ENCODE peak calls at places on chromosomes 7 and 10, in seven cellular contexts. K is AG10803, F is HFF-Myc, M is BJ, J is fibroblast of mammary gland, Z is A549, R is tibial artery. L is an unnamed sample.

GRCh38 chr7:90701771-90702170 is 105.7 kb downstream of the CDK14 start:
- DNase-seq in R (no peak), J (no peak), F (no peak), K (no peak), M (no peak), Z (no peak), L (no peak)

GRCh38 chr7:22120391-22121053 is 174.8 kb upstream of the CDCA7L start:
- DNase-seq in J (no peak), Z (no peak), K (no peak), R (no peak), M (no peak), F (no peak), L (no peak)

GRCh38 chr7:135976312-135977019 is 693 bp downstream of the MTPN start:
- DNase-seq in K (no peak), R (no peak), F (no peak), Z (peak), M (no peak), J (no peak), L (no peak)

GRCh38 chr7:99086944-99087343 is 57.0 kb downstream of the SMURF1 start:
- DNase-seq in R (no peak), M (no peak), Z (no peak), F (no peak), J (no peak), K (no peak), L (no peak)

GRCh38 chr10:125127110-125127509 is 33.3 kb downstream of the CTBP2 start:
- DNase-seq in R (no peak), F (no peak), M (no peak), K (no peak), J (no peak), Z (no peak), L (no peak)

GRCh38 chr7:18491871-18492270 is 3.7 kb upstream of the HDAC9 start:
- DNase-seq in Z (no peak), K (no peak), M (no peak), F (no peak), R (no peak), J (no peak), L (no peak)

GRCh38 chr7:158377800-158378623 is 209.6 kb downstream of the PTPRN2 start:
- DNase-seq in M (no peak), K (no peak), J (no peak), F (no peak), Z (no peak), R (no peak), L (no peak)

GRCh38 chr7:80027616-80028173 is 106.9 kb upstream of the GNAI1 start:
- DNase-seq in F (no peak), K (no peak), Z (no peak), R (no peak), J (no peak), M (no peak), L (no peak)

GRCh38 chr7:380226-380550 is 90.2 kb downstream of the FOXL3 start:
- DNase-seq in J (no peak), K (no peak), R (peak), F (no peak), Z (no peak), M (no peak), L (no peak)

GRCh38 chr10:100370561-100370975 is 23.5 kb downstream of the SCD start:
- DNase-seq in Z (no peak), K (peak), F (no peak), M (no peak), J (peak), R (peak), L (no peak)

GRCh38 chr10:77789861-77790260 is 136.7 kb downstream of the DLG5 start:
- DNase-seq in J (no peak), Z (no peak), K (no peak), F (no peak), M (no peak), R (no peak), L (no peak)
- TF ChIP-seq CTCF in J (no peak), Z (no peak), K (no peak), F (no peak), M (no peak), R (no peak), L (no peak)

DNA sequence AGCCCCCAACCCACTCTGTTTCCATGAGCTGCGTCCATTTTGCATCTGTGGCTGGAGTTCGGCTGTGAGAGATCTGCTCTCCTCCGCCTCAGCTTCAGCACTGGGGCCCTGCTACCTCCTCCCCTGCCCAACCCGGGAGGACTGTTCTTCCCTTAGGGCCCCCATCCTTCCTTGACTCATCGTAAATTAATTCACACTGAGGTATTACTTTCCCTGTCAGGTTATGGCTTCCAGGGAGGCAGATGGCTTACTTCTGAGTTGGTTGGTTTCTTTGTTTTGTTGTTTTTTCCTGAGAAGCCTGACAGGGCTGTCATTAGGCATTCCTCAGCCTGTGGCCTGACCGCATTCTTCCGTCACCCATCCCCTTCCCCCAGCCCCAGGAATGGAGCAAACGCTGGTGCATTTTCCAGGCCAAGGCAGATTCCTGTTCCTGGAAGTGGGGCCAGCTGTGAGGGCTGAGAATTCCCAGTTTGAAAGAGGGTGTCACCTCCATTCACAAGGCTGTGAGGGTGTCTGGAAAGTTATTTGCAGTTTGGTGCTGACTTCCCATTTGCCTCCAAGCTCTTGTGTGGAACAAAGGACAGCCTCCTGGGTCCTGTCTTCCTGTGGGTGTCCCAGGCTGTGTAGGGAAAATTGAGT is 11.6 kb downstream of the CPA5 start:
- DNase-seq in K (peak), J (peak), F (peak), M (peak), R (peak), Z (peak), L (peak)
- H3K4me3 ChIP-seq in K (peak), J (no peak), F (no peak), M (no peak), R (no peak), Z (no peak), L (no peak)

DNA sequence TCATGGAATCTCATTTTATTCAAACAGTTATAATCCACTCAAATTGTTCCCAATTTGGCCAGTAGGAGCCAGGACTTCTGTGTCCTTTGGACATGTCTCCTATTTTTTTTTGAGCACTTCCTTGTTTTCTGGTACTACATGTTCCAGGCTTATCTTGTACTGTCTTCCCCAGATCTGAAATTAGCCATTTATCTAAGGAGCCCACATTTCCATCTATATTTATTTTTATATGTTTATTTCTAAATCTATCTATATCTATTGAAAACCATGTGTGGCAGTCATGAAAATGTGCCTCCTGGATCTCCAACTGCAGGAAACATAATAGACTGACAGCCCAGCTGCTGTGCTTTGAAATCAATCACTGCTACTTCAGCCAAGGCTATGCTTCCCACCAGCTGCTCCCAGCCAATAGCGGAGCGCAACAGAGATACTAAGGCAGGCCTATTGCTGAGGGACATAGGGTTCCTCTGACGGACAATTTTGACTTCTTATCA is 147.1 kb downstream of the LRRC4 start:
- DNase-seq in M (no peak), Z (no peak), F (no peak), R (peak), J (no peak), K (no peak), L (no peak)
- TF ChIP-seq CTCF in M (no peak), Z (no peak), F (no peak), R (no peak), J (no peak), K (no peak), L (no peak)

DNA sequence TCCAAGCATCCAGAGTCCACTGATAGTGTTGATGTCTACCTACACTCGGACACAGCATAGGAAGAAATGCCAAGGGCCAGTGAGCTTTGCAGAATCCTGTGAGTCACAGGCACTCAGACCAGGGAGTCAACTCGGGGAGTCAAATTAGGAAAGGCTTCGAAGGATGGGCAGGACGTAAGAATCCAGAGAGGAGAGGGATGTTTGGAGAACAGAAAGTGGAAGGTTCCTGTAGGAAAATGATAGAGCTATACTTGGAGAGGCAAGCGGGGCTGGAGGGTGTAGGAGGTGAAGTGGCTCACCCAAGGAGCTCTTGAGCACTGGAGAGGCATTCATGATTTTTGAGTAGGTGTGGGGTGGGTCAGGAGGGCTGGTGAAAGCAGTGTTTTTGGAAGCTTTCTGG is 3.0 kb downstream of the ZYX start:
- DNase-seq in J (peak), K (no peak), M (no peak), F (no peak), R (peak), Z (no peak), L (no peak)
- H3K4me3 ChIP-seq in J (peak), K (peak), M (peak), F (peak), R (peak), Z (no peak), L (peak)

DNA sequence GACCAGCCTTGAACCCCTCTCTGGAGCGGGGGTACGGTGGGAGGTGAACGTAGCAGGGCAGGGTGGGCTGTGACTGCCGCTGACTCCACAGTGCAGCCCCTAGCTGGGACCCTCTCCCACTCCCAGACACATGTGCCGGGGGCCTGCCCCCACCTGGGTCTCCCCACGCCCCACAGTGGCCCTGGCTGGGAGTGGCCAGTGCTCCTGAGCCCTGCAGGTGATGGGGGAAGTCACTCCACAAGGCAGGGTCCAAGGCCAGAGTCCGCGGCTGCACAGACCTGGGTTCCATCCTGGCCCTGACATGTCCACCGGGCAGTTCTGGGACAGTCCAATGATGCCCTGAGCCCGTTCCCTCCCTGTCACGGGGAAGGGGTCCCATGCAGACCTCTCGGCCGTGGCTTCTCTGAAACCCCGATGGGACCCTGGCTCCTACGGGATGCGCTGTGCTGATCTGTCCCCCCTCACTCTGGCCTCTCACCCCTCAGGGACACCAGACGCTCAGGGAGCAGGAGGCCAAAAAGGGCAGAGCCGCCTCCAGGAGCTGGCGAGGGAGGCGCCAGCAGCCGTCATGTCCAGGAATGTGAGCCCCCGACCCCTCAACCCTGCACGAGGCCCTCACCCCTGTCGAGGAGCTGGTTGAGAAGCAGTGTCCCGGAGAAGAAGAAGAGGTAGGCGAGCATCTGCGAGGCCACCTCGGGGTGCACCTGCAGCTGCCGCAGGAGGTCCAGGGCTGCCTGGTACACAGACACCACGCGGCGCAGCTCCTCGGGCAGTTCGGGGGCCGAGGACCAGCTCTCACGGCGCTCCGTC is 40.4 kb downstream of the AP5Z1 start:
- DNase-seq in K (no peak), Z (no peak), M (no peak), F (no peak), J (no peak), R (no peak), L (no peak)
- TF ChIP-seq CTCF in K (no peak), Z (no peak), M (peak), F (no peak), J (no peak), R (no peak), L (no peak)

GRCh38 chr7:55254596-55255500 is 110.3 kb upstream of the LANCL2 start:
- DNase-seq in J (peak), F (no peak), Z (peak), K (peak), R (peak), M (no peak), L (peak)
- H3K4me3 ChIP-seq in J (peak), F (peak), Z (peak), K (peak), R (peak), M (peak), L (peak)

GRCh38 chr7:101668726-101669125 is 39.6 kb upstream of the MYL10 start:
- DNase-seq in Z (no peak), M (no peak), R (no peak), F (no peak), K (no peak), J (no peak), L (no peak)

GRCh38 chr7:101667399-101667798 is 38.3 kb upstream of the MYL10 start:
- DNase-seq in M (no peak), R (no peak), F (no peak), Z (no peak), K (no peak), J (no peak), L (no peak)

GRCh38 chr7:101666751-101667150 is 37.7 kb upstream of the MYL10 start:
- DNase-seq in F (peak), Z (no peak), J (peak), K (peak), R (no peak), M (no peak), L (no peak)

GRCh38 chr7:101667959-101668358 is 38.9 kb upstream of the MYL10 start:
- DNase-seq in M (no peak), J (no peak), R (no peak), F (no peak), K (no peak), Z (no peak), L (no peak)

DNA sequence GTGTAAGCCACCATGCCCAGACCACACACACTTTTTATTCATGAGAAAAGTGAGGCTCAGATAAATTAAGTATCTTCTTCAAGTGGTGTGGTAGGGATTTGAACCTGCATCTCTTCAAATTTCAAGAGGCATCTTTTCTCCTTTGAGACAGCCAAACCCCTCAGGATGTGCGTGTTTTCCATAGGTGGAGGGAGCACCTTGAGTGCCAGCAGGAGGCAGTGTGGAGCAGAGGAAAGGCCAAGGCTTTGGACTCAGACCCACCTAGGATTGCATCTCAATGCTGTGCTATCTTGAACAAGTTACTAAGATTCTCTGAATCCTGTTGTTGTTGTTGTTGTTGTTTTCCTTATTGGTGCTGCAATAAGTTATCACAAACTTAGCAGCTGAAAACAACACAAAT is 40.2 kb upstream of the MYL10 start:
- DNase-seq in Z (no peak), J (peak), K (no peak), M (no peak), R (no peak), F (no peak), L (no peak)
- TF ChIP-seq CTCF in Z (no peak), J (peak), K (peak), M (peak), R (no peak), F (peak), L (peak)

DNA sequence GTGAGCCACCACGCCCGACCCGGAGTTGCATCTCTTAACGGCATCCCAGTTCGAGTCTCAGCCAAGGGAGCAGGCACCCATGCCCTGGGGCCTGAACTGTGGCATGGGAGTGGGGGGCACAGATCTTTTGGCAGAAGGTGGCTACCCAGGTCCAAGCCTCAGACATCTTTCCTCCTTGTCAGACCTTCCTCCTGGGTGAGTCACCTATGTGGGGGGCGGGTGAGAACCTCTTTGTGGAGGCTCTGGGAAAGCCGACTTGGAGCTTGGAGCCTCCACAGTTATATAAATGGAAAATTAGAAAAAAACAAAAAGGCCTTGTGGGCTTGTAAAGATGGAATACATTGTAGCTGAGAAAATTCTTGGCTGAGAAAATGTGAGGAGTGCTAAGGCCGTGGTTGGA is 292.6 kb downstream of the CCDC3 start:
- DNase-seq in K (no peak), Z (no peak), M (no peak), F (no peak), J (peak), R (no peak), L (peak)
- H3K4me3 ChIP-seq in K (no peak), Z (no peak), M (no peak), F (no peak), J (no peak), R (no peak), L (no peak)

GRCh38 chr7:115747174-115747573 is 283.4 kb downstream of the TFEC start:
- DNase-seq in M (no peak), Z (no peak), R (no peak), J (no peak), K (no peak), F (no peak), L (no peak)

GRCh38 chr7:115754226-115754625 is 276.3 kb downstream of the TFEC start:
- DNase-seq in F (no peak), M (no peak), Z (no peak), K (no peak), R (no peak), J (no peak), L (no peak)

GRCh38 chr7:115749924-115750323 is 280.6 kb downstream of the TFEC start:
- DNase-seq in M (no peak), J (no peak), Z (no peak), F (no peak), K (no peak), R (no peak), L (no peak)

GRCh38 chr7:115748123-115748738 is 282.3 kb downstream of the TFEC start:
- DNase-seq in F (peak), Z (no peak), M (no peak), R (no peak), K (peak), J (peak), L (no peak)
- TF ChIP-seq CTCF in F (peak), Z (peak), M (peak), R (no peak), K (peak), J (peak), L (peak)